ENCODE peak calls at places on chromosome 16, in five cellular contexts. One of them, this sample, is unnamed.

GRCh38 chr16:86120982-86121242 is 221.9 kb downstream of the IRF8 start:
- DNase-seq in CD8-positive, alpha-beta T cell: no peak
- DNase-seq in colonic mucosa: no peak
- DNase-seq in cardiac muscle cell: no peak
- DNase-seq in A549: no peak
- DNase-seq in this sample: no peak

GRCh38 chr16:3882531-3882930 is 2.0 kb upstream of the CREBBP start:
- DNase-seq in CD8-positive, alpha-beta T cell: no peak
- DNase-seq in A549: no peak
- DNase-seq in colonic mucosa: no peak
- DNase-seq in cardiac muscle cell: no peak
- DNase-seq in this sample: no peak

GRCh38 chr16:2952679-2953078 is 11.4 kb upstream of the KREMEN2 start:
- DNase-seq in CD8-positive, alpha-beta T cell: no peak
- DNase-seq in cardiac muscle cell: no peak
- DNase-seq in A549: no peak
- DNase-seq in colonic mucosa: no peak
- DNase-seq in this sample: no peak

GRCh38 chr16:56019274-56019673 is 144.1 kb upstream of the CES5A start:
- DNase-seq in CD8-positive, alpha-beta T cell: no peak
- DNase-seq in cardiac muscle cell: no peak
- DNase-seq in colonic mucosa: no peak
- DNase-seq in A549: no peak
- DNase-seq in this sample: no peak

GRCh38 chr16:84916850-84917249 is 94.5 kb downstream of the ZDHHC7 start:
- DNase-seq in colonic mucosa: no peak
- DNase-seq in CD8-positive, alpha-beta T cell: no peak
- DNase-seq in cardiac muscle cell: no peak
- DNase-seq in A549: no peak
- DNase-seq in this sample: no peak

GRCh38 chr16:10989494-10989893 is 45.1 kb downstream of the CLEC16A start:
- DNase-seq in A549: no peak
- DNase-seq in colonic mucosa: no peak
- DNase-seq in cardiac muscle cell: no peak
- DNase-seq in CD8-positive, alpha-beta T cell: no peak
- DNase-seq in this sample: no peak

GRCh38 chr16:65572156-65572555 is 450.3 kb upstream of the CDH11 start:
- DNase-seq in colonic mucosa: no peak
- DNase-seq in cardiac muscle cell: no peak
- DNase-seq in CD8-positive, alpha-beta T cell: no peak
- DNase-seq in A549: no peak
- DNase-seq in this sample: no peak

GRCh38 chr16:2751577-2752034 is 832 bp upstream of the SRRM2 start:
- DNase-seq in cardiac muscle cell: no peak
- DNase-seq in A549: peak; percentile 82
- DNase-seq in colonic mucosa: no peak
- DNase-seq in CD8-positive, alpha-beta T cell: no peak
- DNase-seq in this sample: peak; percentile 87

GRCh38 chr16:82754716-82755513 is 128.1 kb downstream of the CDH13 start:
- DNase-seq in CD8-positive, alpha-beta T cell: no peak
- DNase-seq in colonic mucosa: no peak
- DNase-seq in A549: no peak
- DNase-seq in cardiac muscle cell: no peak
- DNase-seq in this sample: no peak

GRCh38 chr16:82756283-82756599 is 129.5 kb downstream of the CDH13 start:
- DNase-seq in CD8-positive, alpha-beta T cell: no peak
- DNase-seq in cardiac muscle cell: no peak
- DNase-seq in colonic mucosa: no peak
- DNase-seq in A549: no peak
- DNase-seq in this sample: no peak

GRCh38 chr16:82753821-82754220 is 127.1 kb downstream of the CDH13 start:
- DNase-seq in CD8-positive, alpha-beta T cell: no peak
- DNase-seq in cardiac muscle cell: no peak
- DNase-seq in A549: no peak
- DNase-seq in colonic mucosa: no peak
- DNase-seq in this sample: no peak

GRCh38 chr16:82758406-82758805 is 131.6 kb downstream of the CDH13 start:
- DNase-seq in cardiac muscle cell: no peak
- DNase-seq in colonic mucosa: no peak
- DNase-seq in CD8-positive, alpha-beta T cell: no peak
- DNase-seq in A549: no peak
- DNase-seq in this sample: no peak

GRCh38 chr16:82755570-82756282 is 129.0 kb downstream of the CDH13 start:
- DNase-seq in colonic mucosa: no peak
- DNase-seq in A549: no peak
- DNase-seq in CD8-positive, alpha-beta T cell: no peak
- DNase-seq in cardiac muscle cell: peak; percentile 5
- DNase-seq in this sample: no peak
- TF ChIP-seq CTCF in colonic mucosa: no peak
- TF ChIP-seq CTCF in A549: peak; percentile 5
- TF ChIP-seq CTCF in CD8-positive, alpha-beta T cell: no peak
- TF ChIP-seq CTCF in cardiac muscle cell: peak; percentile 34
- TF ChIP-seq CTCF in this sample: no peak

DNA sequence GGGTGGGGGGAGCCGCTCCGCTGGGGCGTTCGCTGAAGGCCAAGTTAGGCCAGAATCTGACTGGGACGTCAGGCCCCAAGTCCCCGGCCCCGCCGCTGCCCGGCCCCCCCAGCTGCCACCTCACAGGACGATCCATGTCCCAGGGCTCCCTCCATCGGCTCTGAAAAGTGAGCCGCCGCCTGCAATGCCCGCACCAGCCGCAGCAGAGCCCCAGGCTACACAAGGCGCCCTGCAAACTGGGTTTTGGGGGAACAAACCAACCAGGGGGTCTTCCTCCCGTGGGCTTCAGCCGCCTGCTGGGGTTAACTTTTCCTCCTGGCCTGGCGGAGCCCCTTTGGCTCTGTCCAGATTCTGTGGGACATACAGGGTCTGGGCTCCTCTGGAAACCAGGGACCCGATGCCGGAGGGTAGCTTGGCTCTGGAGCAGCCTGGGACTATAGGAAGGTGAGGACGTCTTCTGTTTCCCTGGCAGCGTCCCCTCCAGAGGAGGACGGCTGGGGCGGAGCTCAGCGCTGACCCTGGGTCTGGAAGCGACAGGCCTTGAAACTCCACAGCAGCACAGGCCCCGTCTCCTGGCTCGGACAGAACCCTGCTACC is 835 bp downstream of the NME4 start:
- DNase-seq in cardiac muscle cell: peak; percentile 85
- DNase-seq in colonic mucosa: peak; percentile 70
- DNase-seq in A549: peak; percentile 86
- DNase-seq in CD8-positive, alpha-beta T cell: no peak
- DNase-seq in this sample: peak; percentile 58
- TF ChIP-seq CTCF in cardiac muscle cell: peak; percentile 42
- TF ChIP-seq CTCF in colonic mucosa: peak; percentile 29
- TF ChIP-seq CTCF in A549: no peak
- TF ChIP-seq CTCF in CD8-positive, alpha-beta T cell: no peak
- TF ChIP-seq CTCF in this sample: no peak

GRCh38 chr16:19066988-19067348 is 446 bp upstream of the COQ7 start:
- DNase-seq in cardiac muscle cell: no peak
- DNase-seq in A549: no peak
- DNase-seq in CD8-positive, alpha-beta T cell: no peak
- DNase-seq in colonic mucosa: no peak
- DNase-seq in this sample: no peak

GRCh38 chr16:19068237-19068815 is 912 bp downstream of the COQ7 start:
- DNase-seq in CD8-positive, alpha-beta T cell: no peak
- DNase-seq in colonic mucosa: no peak
- DNase-seq in cardiac muscle cell: no peak
- DNase-seq in A549: no peak
- DNase-seq in this sample: no peak

GRCh38 chr16:19062706-19063105 is 4.7 kb upstream of the COQ7 start:
- DNase-seq in cardiac muscle cell: no peak
- DNase-seq in CD8-positive, alpha-beta T cell: no peak
- DNase-seq in A549: no peak
- DNase-seq in colonic mucosa: no peak
- DNase-seq in this sample: no peak

GRCh38 chr16:19071811-19072777 is 4.7 kb downstream of the COQ7 start:
- DNase-seq in CD8-positive, alpha-beta T cell: peak; percentile 21
- DNase-seq in colonic mucosa: peak; percentile 78
- DNase-seq in A549: peak; percentile 41
- DNase-seq in cardiac muscle cell: peak; percentile 56
- DNase-seq in this sample: peak; percentile 54

GRCh38 chr16:19067349-19068236 is at the start of gene COQ7:
- DNase-seq in colonic mucosa: peak; percentile 98
- DNase-seq in CD8-positive, alpha-beta T cell: peak; percentile 98
- DNase-seq in cardiac muscle cell: peak; percentile 99
- DNase-seq in A549: peak; percentile 95
- DNase-seq in this sample: peak; percentile 96
- TF ChIP-seq CTCF in colonic mucosa: no peak
- TF ChIP-seq CTCF in CD8-positive, alpha-beta T cell: no peak
- TF ChIP-seq CTCF in cardiac muscle cell: no peak
- TF ChIP-seq CTCF in A549: no peak
- TF ChIP-seq CTCF in this sample: no peak

GRCh38 chr16:50448981-50449380 is 80.2 kb upstream of the BRD7 start:
- DNase-seq in A549: no peak
- DNase-seq in cardiac muscle cell: no peak
- DNase-seq in CD8-positive, alpha-beta T cell: no peak
- DNase-seq in colonic mucosa: no peak
- DNase-seq in this sample: no peak

GRCh38 chr16:50449800-50450199 is 81.0 kb upstream of the BRD7 start:
- DNase-seq in cardiac muscle cell: peak; percentile 88
- DNase-seq in colonic mucosa: no peak
- DNase-seq in A549: no peak
- DNase-seq in CD8-positive, alpha-beta T cell: no peak
- DNase-seq in this sample: no peak

GRCh38 chr16:50446861-50447260 is 78.1 kb upstream of the BRD7 start:
- DNase-seq in colonic mucosa: no peak
- DNase-seq in CD8-positive, alpha-beta T cell: no peak
- DNase-seq in A549: no peak
- DNase-seq in cardiac muscle cell: no peak
- DNase-seq in this sample: peak; percentile 16

GRCh38 chr16:50450957-50451356 is 82.2 kb upstream of the BRD7 start:
- DNase-seq in cardiac muscle cell: no peak
- DNase-seq in CD8-positive, alpha-beta T cell: no peak
- DNase-seq in A549: no peak
- DNase-seq in colonic mucosa: no peak
- DNase-seq in this sample: no peak

GRCh38 chr16:50448522-50448921 is 79.7 kb upstream of the BRD7 start:
- DNase-seq in A549: no peak
- DNase-seq in cardiac muscle cell: no peak
- DNase-seq in colonic mucosa: no peak
- DNase-seq in CD8-positive, alpha-beta T cell: no peak
- DNase-seq in this sample: no peak
- TF ChIP-seq CTCF in A549: no peak
- TF ChIP-seq CTCF in cardiac muscle cell: no peak
- TF ChIP-seq CTCF in colonic mucosa: no peak
- TF ChIP-seq CTCF in CD8-positive, alpha-beta T cell: no peak
- TF ChIP-seq CTCF in this sample: no peak

GRCh38 chr16:81616321-81617020 is 162.6 kb upstream of the PLCG2 start:
- DNase-seq in CD8-positive, alpha-beta T cell: peak; percentile 65
- DNase-seq in colonic mucosa: peak; percentile 60
- DNase-seq in A549: no peak
- DNase-seq in cardiac muscle cell: peak; percentile 78
- DNase-seq in this sample: peak; percentile 82
- TF ChIP-seq CTCF in CD8-positive, alpha-beta T cell: no peak
- TF ChIP-seq CTCF in colonic mucosa: no peak
- TF ChIP-seq CTCF in A549: no peak
- TF ChIP-seq CTCF in cardiac muscle cell: no peak
- TF ChIP-seq CTCF in this sample: no peak

DNA sequence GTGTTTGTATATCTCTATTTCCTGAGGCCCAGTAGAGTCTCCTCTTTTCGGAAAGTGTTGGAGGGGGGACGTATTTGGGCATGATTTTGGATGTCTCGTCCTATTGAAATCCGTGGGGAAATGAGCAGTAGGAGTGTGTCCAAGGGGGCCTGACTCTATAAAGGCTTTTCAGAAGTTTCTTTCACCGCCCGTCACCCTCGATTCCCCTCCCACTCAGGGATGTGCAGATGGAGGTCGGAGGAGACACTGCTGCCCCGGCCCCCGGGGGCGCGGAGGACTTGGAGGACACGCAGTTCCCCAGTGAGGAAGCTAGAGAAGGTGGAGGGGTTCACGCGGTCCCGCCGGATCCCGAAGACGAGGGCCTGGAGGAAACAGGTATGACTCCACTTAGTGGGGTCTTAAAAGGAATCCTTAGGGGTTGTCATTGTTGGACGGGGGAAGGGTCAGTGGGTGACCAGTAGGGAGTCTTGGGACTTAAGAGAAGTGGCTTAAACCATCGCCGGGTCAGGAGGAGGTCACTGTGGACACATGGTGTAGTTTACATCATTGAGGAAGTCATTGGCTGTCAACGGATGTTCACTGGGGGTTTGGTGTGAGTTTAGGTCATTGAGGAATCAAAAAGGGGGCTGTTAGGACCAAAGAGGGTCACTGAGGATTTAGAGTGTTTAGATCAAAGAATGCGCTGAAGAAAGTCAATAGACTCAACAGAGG is 424 bp downstream of the MON1B start:
- DNase-seq in A549: no peak
- DNase-seq in CD8-positive, alpha-beta T cell: peak; percentile 15
- DNase-seq in cardiac muscle cell: no peak
- DNase-seq in colonic mucosa: peak; percentile 31
- DNase-seq in this sample: no peak
- TF ChIP-seq CTCF in A549: no peak
- TF ChIP-seq CTCF in CD8-positive, alpha-beta T cell: no peak
- TF ChIP-seq CTCF in cardiac muscle cell: no peak
- TF ChIP-seq CTCF in colonic mucosa: no peak
- TF ChIP-seq CTCF in this sample: no peak

DNA sequence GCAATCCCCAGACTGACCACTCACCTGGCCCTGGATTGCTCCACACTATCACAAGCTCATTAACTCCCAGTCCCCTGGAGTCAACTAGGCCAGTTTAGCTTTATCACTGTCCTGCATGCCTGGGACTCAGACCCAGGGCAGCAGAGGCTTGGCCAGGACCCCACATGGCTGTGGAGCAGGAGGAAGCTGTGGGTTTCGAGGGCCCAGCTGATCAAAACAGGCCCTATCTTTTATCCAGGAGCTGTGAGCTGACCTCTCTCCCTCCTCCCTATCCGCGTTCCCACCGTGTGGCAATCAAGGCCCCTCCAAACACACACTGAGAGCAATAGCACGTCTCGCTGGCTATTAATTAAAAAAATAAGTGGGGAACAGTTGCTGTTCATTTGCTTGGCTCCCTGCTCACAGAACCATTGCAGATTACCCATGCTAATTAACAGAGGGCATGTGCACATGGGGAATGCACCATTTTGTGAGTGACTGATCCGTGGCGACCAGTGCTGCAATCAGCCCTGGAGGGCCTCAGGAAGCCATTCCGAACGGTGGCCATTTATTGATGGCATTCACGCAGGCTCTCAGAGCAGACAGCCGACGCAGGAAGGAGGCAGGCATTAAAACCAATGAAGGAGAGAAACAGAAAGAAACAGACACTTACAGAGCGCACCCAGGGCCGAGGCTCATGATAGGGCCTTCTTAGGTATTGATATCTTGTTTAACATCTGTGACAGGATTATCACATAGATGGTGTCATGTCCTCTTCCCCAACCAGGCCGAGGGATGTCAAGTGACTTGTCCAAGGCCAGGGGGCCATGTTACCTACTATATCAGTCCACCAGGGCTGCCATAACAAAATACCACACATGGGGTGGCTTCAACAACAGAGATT is 157.1 kb downstream of the KATNIP start:
- DNase-seq in A549: no peak
- DNase-seq in colonic mucosa: no peak
- DNase-seq in CD8-positive, alpha-beta T cell: no peak
- DNase-seq in cardiac muscle cell: no peak
- DNase-seq in this sample: no peak
- TF ChIP-seq CTCF in A549: no peak
- TF ChIP-seq CTCF in colonic mucosa: no peak
- TF ChIP-seq CTCF in CD8-positive, alpha-beta T cell: no peak
- TF ChIP-seq CTCF in cardiac muscle cell: no peak
- TF ChIP-seq CTCF in this sample: no peak

GRCh38 chr16:15457958-15458357 is 23.6 kb downstream of the BMERB1 start:
- DNase-seq in colonic mucosa: no peak
- DNase-seq in A549: no peak
- DNase-seq in CD8-positive, alpha-beta T cell: no peak
- DNase-seq in cardiac muscle cell: no peak
- DNase-seq in this sample: no peak
- TF ChIP-seq CTCF in colonic mucosa: no peak
- TF ChIP-seq CTCF in A549: no peak
- TF ChIP-seq CTCF in CD8-positive, alpha-beta T cell: no peak
- TF ChIP-seq CTCF in cardiac muscle cell: no peak
- TF ChIP-seq CTCF in this sample: no peak